ENCODE peak calls at places on chromosomes 16 and 17, in five cellular contexts. G, X, E, P and U are unnamed samples.

GRCh38 chr16:2156025-2156848 is 655 bp downstream of the TRAF7 start:
- DNase-seq in P (peak), E (no peak), G (peak), X (peak), U (no peak)

GRCh38 chr16:27236635-27237228 is 31.8 kb downstream of the NSMCE1 start:
- DNase-seq in P (no peak), X (no peak), E (no peak), G (peak), U (no peak)

GRCh38 chr16:72198021-72198420 is 26.1 kb upstream of the PMFBP1 start:
- DNase-seq in P (peak), G (no peak), X (peak), E (peak), U (no peak)

GRCh38 chr17:1069847-1070246 is 72.9 kb downstream of the TIMM22 start:
- DNase-seq in E (no peak), G (no peak), X (no peak), P (no peak), U (no peak)

GRCh38 chr16:15605869-15606520 is 37.0 kb downstream of the MARF1 start:
- DNase-seq in X (no peak), P (no peak), E (no peak), G (no peak), U (no peak)

GRCh38 chr16:9119795-9120194 is 28.4 kb downstream of the HAPSTR1 start:
- DNase-seq in P (peak), G (no peak), X (peak), E (no peak), U (no peak)

GRCh38 chr17:7384489-7385081 is 3.7 kb downstream of the TNK1 start:
- DNase-seq in G (no peak), P (no peak), E (no peak), X (no peak), U (no peak)

GRCh38 chr17:61567045-61567802 is 23.8 kb downstream of the NACA2 start:
- DNase-seq in X (no peak), E (no peak), G (no peak), P (no peak), U (no peak)

GRCh38 chr17:15169676-15170075 is 95.5 kb downstream of the PMP22 start:
- DNase-seq in G (no peak), X (no peak), E (no peak), P (peak), U (no peak)

GRCh38 chr17:61579961-61580360 is 11.1 kb downstream of the NACA2 start:
- DNase-seq in E (no peak), G (peak), P (peak), X (no peak), U (no peak)

GRCh38 chr17:21019976-21020575 is 22.7 kb downstream of the USP22 start:
- DNase-seq in P (no peak), G (peak), X (peak), E (no peak), U (peak)
- TF ChIP-seq CTCF in P (peak), G (peak), X (peak), E (no peak), U (peak)

DNA sequence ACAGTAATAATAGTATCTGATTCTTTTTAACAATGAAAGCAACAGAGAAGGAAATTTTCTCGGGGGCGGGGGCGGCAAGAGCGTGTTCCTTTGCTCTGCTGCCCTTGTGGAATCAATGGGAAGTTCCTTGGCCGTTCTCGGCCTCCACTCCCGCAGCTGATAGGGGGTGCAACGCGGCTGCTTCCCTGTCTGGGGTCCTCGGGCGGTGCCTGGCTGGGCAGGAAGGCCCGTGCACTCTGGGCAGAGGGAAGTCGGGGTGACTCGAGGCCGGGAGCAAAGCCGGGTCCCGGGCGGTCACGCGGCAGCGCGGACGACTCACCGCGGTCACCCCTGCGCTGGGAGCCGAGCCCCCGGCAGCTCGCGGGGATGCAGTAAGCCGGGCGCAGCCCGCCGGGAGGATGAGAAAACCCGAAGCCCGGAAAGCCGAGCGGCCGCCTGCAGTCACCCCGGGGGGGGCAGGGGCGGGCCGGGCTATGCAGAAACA is 2.5 kb downstream of the TUBB3 start:
- DNase-seq in G (peak), X (no peak), E (no peak), P (no peak), U (no peak)
- TF ChIP-seq CTCF in G (peak), X (no peak), E (no peak), P (no peak), U (no peak)

GRCh38 chr17:81928497-81929252 is 1.1 kb upstream of the MAFG start:
- DNase-seq in E (no peak), X (no peak), P (no peak), G (no peak), U (no peak)

GRCh38 chr17:81926451-81927144 is 937 bp downstream of the MAFG start:
- DNase-seq in E (peak), P (peak), X (peak), G (peak), U (peak)

GRCh38 chr17:81927145-81927652 is 336 bp downstream of the MAFG start:
- DNase-seq in E (no peak), P (no peak), X (no peak), G (no peak), U (no peak)

GRCh38 chr17:81929253-81930141 is 2.0 kb upstream of the MAFG start:
- DNase-seq in G (no peak), X (no peak), E (no peak), P (no peak), U (no peak)

DNA sequence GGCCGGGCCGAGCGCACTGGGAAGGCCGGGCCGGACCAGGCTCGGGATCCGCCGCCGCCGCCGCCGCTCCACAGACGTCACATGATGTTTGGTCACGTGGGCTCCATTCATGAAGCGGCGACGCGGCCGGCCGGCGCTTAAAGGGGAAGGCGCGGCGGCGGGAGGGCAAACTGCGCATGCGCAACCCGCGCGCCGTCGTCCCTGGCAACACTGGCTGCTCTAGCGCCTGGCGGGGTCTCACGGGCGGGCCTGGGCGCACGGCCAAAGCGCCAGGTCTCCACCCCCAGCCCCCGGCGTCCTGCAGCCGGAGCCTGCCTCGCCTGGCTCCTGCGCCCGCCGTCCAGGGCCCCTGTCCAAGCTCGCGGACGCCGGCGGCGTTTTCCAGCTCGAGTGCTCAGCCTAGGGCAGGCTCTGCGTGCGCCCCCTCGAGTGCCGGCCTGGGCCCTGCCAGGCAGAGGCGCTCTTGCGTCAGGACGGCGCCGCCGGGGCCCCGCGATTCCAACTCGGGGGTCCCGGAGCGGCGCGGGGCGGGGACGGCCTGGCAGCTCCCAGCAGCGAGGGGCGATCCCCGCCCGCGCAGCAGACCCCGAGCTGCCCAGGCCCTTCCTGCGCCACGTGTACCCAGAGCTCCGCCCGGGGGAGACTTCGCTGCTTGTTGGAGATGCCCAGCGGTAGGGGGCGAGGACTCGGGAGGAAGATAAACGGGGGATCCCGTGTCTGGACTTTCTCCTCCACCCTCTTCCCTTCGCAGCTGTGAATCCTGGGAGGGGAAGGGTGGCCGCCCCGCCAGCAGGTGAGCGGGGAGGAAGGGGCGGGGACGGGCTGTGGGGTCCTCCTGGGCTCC is at the start of gene MAFG:
- DNase-seq in G (peak), X (peak), P (peak), E (peak), U (peak)
- TF ChIP-seq CTCF in G (peak), X (peak), P (peak), E (no peak), U (peak)

DNA sequence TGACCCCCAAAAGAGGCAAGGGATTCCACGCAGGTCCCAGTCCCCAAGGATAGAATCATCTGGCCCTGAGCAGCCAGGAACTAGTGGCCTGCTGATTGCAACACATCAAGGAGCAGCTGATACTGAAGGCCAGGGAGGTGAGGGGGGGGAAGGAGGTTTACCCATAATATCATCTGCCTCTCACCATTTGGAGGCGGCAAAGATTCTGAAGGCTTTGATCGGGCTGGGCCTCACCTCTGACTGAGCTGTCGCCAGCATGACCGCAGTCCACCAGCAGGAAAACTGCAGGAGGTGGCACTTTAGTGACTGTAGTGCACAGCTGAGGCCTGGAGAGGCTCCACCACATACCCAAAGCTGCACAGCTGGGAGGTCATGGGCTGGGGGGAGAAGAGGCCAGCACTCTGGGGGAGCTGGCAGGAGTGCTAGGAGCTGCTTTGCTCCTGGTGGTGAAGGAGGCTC is 20.5 kb upstream of the ITGA3 start:
- DNase-seq in P (no peak), G (no peak), E (no peak), X (no peak), U (no peak)
- TF ChIP-seq CTCF in P (no peak), G (no peak), E (no peak), X (no peak), U (no peak)

GRCh38 chr17:74780443-74781238 is 4.5 kb upstream of the NAT9 start:
- DNase-seq in G (peak), E (no peak), X (no peak), P (no peak), U (peak)
- TF ChIP-seq CTCF in G (peak), E (no peak), X (peak), P (peak), U (peak)